ENCODE peak calls at places on chromosomes 12 and 14, in ten cellular contexts. One of them, this sample, is unnamed. For H3K36me3, the result is how much of the 10 kb centered on the place peaks cover.

GRCh38 chr14:29536886-29537511 is 390.6 kb downstream of the PRKD1 start:
- DNase-seq in colonic mucosa: no peak
- DNase-seq in CD8-positive, alpha-beta T cell: no peak
- DNase-seq in adrenal gland: no peak
- DNase-seq in bronchial epithelial cell: peak
- DNase-seq in body of pancreas: no peak
- DNase-seq in heart right ventricle: no peak
- DNase-seq in CD4-positive, CD25-positive, alpha-beta regulatory T cell: peak
- DNase-seq in sigmoid colon: no peak
- DNase-seq in brain microvascular endothelial cell: peak
- DNase-seq in this sample: no peak

GRCh38 chr12:90020436-90020835 is 311.8 kb upstream of the ATP2B1 start:
- DNase-seq in CD8-positive, alpha-beta T cell: no peak
- DNase-seq in bronchial epithelial cell: no peak
- DNase-seq in sigmoid colon: no peak
- DNase-seq in colonic mucosa: no peak
- DNase-seq in body of pancreas: no peak
- DNase-seq in adrenal gland: no peak
- DNase-seq in brain microvascular endothelial cell: no peak
- DNase-seq in heart right ventricle: no peak
- DNase-seq in CD4-positive, CD25-positive, alpha-beta regulatory T cell: no peak
- DNase-seq in this sample: no peak

GRCh38 chr12:16939871-16940306 is 333.9 kb upstream of the LMO3 start:
- DNase-seq in heart right ventricle: no peak
- DNase-seq in bronchial epithelial cell: peak
- DNase-seq in brain microvascular endothelial cell: peak
- DNase-seq in adrenal gland: no peak
- DNase-seq in colonic mucosa: peak
- DNase-seq in CD8-positive, alpha-beta T cell: no peak
- DNase-seq in sigmoid colon: no peak
- DNase-seq in body of pancreas: peak
- DNase-seq in CD4-positive, CD25-positive, alpha-beta regulatory T cell: peak
- DNase-seq in this sample: peak

GRCh38 chr14:24401810-24402702 is 3.3 kb downstream of the NYNRIN start:
- DNase-seq in adrenal gland: no peak
- DNase-seq in brain microvascular endothelial cell: no peak
- DNase-seq in CD8-positive, alpha-beta T cell: no peak
- DNase-seq in bronchial epithelial cell: no peak
- DNase-seq in sigmoid colon: peak
- DNase-seq in heart right ventricle: no peak
- DNase-seq in body of pancreas: no peak
- DNase-seq in colonic mucosa: no peak
- DNase-seq in CD4-positive, CD25-positive, alpha-beta regulatory T cell: no peak
- DNase-seq in this sample: no peak

GRCh38 chr14:99784508-99784907 is 8.7 kb upstream of the EML1 start:
- DNase-seq in heart right ventricle: no peak
- DNase-seq in colonic mucosa: no peak
- DNase-seq in brain microvascular endothelial cell: no peak
- DNase-seq in body of pancreas: no peak
- DNase-seq in CD8-positive, alpha-beta T cell: no peak
- DNase-seq in CD4-positive, CD25-positive, alpha-beta regulatory T cell: no peak
- DNase-seq in bronchial epithelial cell: no peak
- DNase-seq in sigmoid colon: no peak
- DNase-seq in adrenal gland: no peak
- DNase-seq in this sample: no peak

GRCh38 chr12:95877622-95878021 is 18.9 kb downstream of the SNRPF start:
- DNase-seq in sigmoid colon: no peak
- DNase-seq in bronchial epithelial cell: peak
- DNase-seq in adrenal gland: no peak
- DNase-seq in CD8-positive, alpha-beta T cell: no peak
- DNase-seq in body of pancreas: no peak
- DNase-seq in brain microvascular endothelial cell: no peak
- DNase-seq in heart right ventricle: no peak
- DNase-seq in CD4-positive, CD25-positive, alpha-beta regulatory T cell: no peak
- DNase-seq in colonic mucosa: no peak
- DNase-seq in this sample: no peak

GRCh38 chr12:101608301-101609133 is 13.7 kb downstream of the MYBPC1 start:
- DNase-seq in brain microvascular endothelial cell: no peak
- DNase-seq in sigmoid colon: no peak
- DNase-seq in CD8-positive, alpha-beta T cell: no peak
- DNase-seq in adrenal gland: no peak
- DNase-seq in colonic mucosa: peak
- DNase-seq in heart right ventricle: no peak
- DNase-seq in CD4-positive, CD25-positive, alpha-beta regulatory T cell: no peak
- DNase-seq in body of pancreas: peak
- DNase-seq in bronchial epithelial cell: peak
- DNase-seq in this sample: no peak

GRCh38 chr12:31944299-31944698 is 14.9 kb upstream of the RESF1 start:
- DNase-seq in heart right ventricle: no peak
- DNase-seq in bronchial epithelial cell: peak
- DNase-seq in colonic mucosa: no peak
- DNase-seq in body of pancreas: no peak
- DNase-seq in CD8-positive, alpha-beta T cell: no peak
- DNase-seq in brain microvascular endothelial cell: no peak
- DNase-seq in adrenal gland: no peak
- DNase-seq in CD4-positive, CD25-positive, alpha-beta regulatory T cell: no peak
- DNase-seq in sigmoid colon: no peak
- DNase-seq in this sample: no peak

GRCh38 chr12:13165578-13166120 is 30.9 kb upstream of the EMP1 start:
- DNase-seq in body of pancreas: peak
- DNase-seq in brain microvascular endothelial cell: peak
- DNase-seq in CD4-positive, CD25-positive, alpha-beta regulatory T cell: peak
- DNase-seq in colonic mucosa: peak
- DNase-seq in bronchial epithelial cell: peak
- DNase-seq in CD8-positive, alpha-beta T cell: peak
- DNase-seq in adrenal gland: peak
- DNase-seq in heart right ventricle: peak
- DNase-seq in sigmoid colon: peak
- DNase-seq in this sample: peak

GRCh38 chr14:56247495-56248087 is 129.4 kb downstream of the PELI2 start:
- DNase-seq in heart right ventricle: no peak
- DNase-seq in CD4-positive, CD25-positive, alpha-beta regulatory T cell: no peak
- DNase-seq in CD8-positive, alpha-beta T cell: no peak
- DNase-seq in body of pancreas: no peak
- DNase-seq in adrenal gland: no peak
- DNase-seq in colonic mucosa: no peak
- DNase-seq in sigmoid colon: no peak
- DNase-seq in brain microvascular endothelial cell: no peak
- DNase-seq in bronchial epithelial cell: peak
- DNase-seq in this sample: no peak

GRCh38 chr12:42716521-42716920 is 127.0 kb upstream of the PRICKLE1 start:
- DNase-seq in brain microvascular endothelial cell: peak
- DNase-seq in bronchial epithelial cell: no peak
- DNase-seq in sigmoid colon: no peak
- DNase-seq in CD8-positive, alpha-beta T cell: no peak
- DNase-seq in CD4-positive, CD25-positive, alpha-beta regulatory T cell: no peak
- DNase-seq in body of pancreas: no peak
- DNase-seq in adrenal gland: peak
- DNase-seq in heart right ventricle: no peak
- DNase-seq in colonic mucosa: no peak
- DNase-seq in this sample: no peak

GRCh38 chr14:82070040-82070439 is 536.4 kb upstream of the SEL1L start:
- DNase-seq in adrenal gland: no peak
- DNase-seq in body of pancreas: no peak
- DNase-seq in brain microvascular endothelial cell: no peak
- DNase-seq in colonic mucosa: no peak
- DNase-seq in sigmoid colon: no peak
- DNase-seq in bronchial epithelial cell: no peak
- DNase-seq in CD8-positive, alpha-beta T cell: no peak
- DNase-seq in CD4-positive, CD25-positive, alpha-beta regulatory T cell: no peak
- DNase-seq in heart right ventricle: no peak
- DNase-seq in this sample: no peak

GRCh38 chr12:78684419-78684818 is 180.2 kb upstream of the SYT1 start:
- DNase-seq in colonic mucosa: no peak
- DNase-seq in brain microvascular endothelial cell: no peak
- DNase-seq in bronchial epithelial cell: no peak
- DNase-seq in CD4-positive, CD25-positive, alpha-beta regulatory T cell: no peak
- DNase-seq in sigmoid colon: no peak
- DNase-seq in heart right ventricle: no peak
- DNase-seq in body of pancreas: no peak
- DNase-seq in CD8-positive, alpha-beta T cell: no peak
- DNase-seq in adrenal gland: no peak
- DNase-seq in this sample: no peak

GRCh38 chr14:81400202-81400678 is at the start of gene STON2:
- DNase-seq in colonic mucosa: peak
- DNase-seq in adrenal gland: peak
- DNase-seq in body of pancreas: peak
- DNase-seq in sigmoid colon: no peak
- DNase-seq in heart right ventricle: no peak
- DNase-seq in CD4-positive, CD25-positive, alpha-beta regulatory T cell: no peak
- DNase-seq in CD8-positive, alpha-beta T cell: no peak
- DNase-seq in brain microvascular endothelial cell: peak
- DNase-seq in bronchial epithelial cell: peak
- DNase-seq in this sample: peak

DNA sequence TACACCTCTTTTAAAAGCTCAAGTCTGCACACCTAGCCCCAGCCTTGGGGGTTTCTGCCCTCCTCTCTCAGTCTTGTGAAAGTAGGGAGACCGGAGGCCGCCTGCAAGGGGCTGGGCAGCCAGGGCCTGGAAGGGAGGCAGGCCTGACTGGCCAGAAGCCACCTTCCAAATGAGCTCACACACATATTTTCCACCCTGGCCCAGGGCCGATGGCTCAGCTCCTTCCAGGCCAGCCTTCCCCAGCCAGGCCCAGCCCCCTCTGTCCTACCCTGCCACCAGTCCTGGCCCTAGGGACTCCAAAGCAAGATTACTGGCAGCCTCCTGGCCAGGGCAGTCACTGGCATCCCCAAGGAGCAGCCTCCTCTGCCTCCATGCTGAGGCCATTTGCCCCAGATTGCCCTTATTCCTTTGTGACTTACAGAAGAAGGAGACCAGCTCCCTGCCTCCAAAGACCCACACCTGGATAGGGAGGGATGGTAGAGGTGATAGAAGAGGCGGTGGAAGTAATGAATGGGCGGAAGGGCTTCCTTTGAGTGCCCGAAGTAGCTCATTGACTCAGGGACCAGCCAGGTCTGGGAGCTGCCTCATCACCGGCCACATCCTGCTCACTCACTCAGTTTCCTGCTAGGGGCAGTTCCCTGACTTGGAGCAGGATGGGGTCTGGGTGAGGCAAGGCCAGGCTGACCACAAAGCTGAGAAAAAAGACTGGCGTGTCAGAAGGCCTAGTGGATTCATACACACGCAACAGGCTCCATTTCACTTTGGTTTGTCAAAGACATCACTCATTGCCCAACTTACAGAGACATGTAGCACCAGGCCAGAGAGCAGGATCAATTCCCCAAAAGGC is 14.8 kb downstream of the MMP14 start:
- DNase-seq in body of pancreas: peak
- DNase-seq in CD4-positive, CD25-positive, alpha-beta regulatory T cell: peak
- DNase-seq in bronchial epithelial cell: peak
- DNase-seq in heart right ventricle: peak
- DNase-seq in CD8-positive, alpha-beta T cell: no peak
- DNase-seq in sigmoid colon: peak
- DNase-seq in adrenal gland: peak
- DNase-seq in brain microvascular endothelial cell: peak
- DNase-seq in colonic mucosa: peak
- DNase-seq in this sample: peak
- H3K4me3 ChIP-seq in body of pancreas: no peak
- H3K4me3 ChIP-seq in CD4-positive, CD25-positive, alpha-beta regulatory T cell: no peak
- H3K4me3 ChIP-seq in bronchial epithelial cell: no peak
- H3K4me3 ChIP-seq in heart right ventricle: no peak
- H3K4me3 ChIP-seq in CD8-positive, alpha-beta T cell: no peak
- H3K4me3 ChIP-seq in sigmoid colon: no peak
- H3K4me3 ChIP-seq in adrenal gland: no peak
- H3K4me3 ChIP-seq in brain microvascular endothelial cell: peak
- H3K4me3 ChIP-seq in colonic mucosa: no peak
- H3K4me3 ChIP-seq in this sample: no peak

GRCh38 chr12:109510196-109510595 is 32.8 kb downstream of the UBE3B start:
- DNase-seq in bronchial epithelial cell: no peak
- DNase-seq in adrenal gland: peak
- DNase-seq in sigmoid colon: no peak
- DNase-seq in colonic mucosa: no peak
- DNase-seq in body of pancreas: no peak
- DNase-seq in CD4-positive, CD25-positive, alpha-beta regulatory T cell: no peak
- DNase-seq in heart right ventricle: peak
- DNase-seq in brain microvascular endothelial cell: no peak
- DNase-seq in CD8-positive, alpha-beta T cell: no peak
- DNase-seq in this sample: no peak
- H3K36me3 ChIP-seq in bronchial epithelial cell: under half
- H3K36me3 ChIP-seq in adrenal gland: under half
- H3K36me3 ChIP-seq in sigmoid colon: half or more
- H3K36me3 ChIP-seq in colonic mucosa: under half
- H3K36me3 ChIP-seq in body of pancreas: under half
- H3K36me3 ChIP-seq in CD4-positive, CD25-positive, alpha-beta regulatory T cell: half or more
- H3K36me3 ChIP-seq in heart right ventricle: half or more
- H3K36me3 ChIP-seq in brain microvascular endothelial cell: under half
- H3K36me3 ChIP-seq in CD8-positive, alpha-beta T cell: half or more
- H3K36me3 ChIP-seq in this sample: under half

DNA sequence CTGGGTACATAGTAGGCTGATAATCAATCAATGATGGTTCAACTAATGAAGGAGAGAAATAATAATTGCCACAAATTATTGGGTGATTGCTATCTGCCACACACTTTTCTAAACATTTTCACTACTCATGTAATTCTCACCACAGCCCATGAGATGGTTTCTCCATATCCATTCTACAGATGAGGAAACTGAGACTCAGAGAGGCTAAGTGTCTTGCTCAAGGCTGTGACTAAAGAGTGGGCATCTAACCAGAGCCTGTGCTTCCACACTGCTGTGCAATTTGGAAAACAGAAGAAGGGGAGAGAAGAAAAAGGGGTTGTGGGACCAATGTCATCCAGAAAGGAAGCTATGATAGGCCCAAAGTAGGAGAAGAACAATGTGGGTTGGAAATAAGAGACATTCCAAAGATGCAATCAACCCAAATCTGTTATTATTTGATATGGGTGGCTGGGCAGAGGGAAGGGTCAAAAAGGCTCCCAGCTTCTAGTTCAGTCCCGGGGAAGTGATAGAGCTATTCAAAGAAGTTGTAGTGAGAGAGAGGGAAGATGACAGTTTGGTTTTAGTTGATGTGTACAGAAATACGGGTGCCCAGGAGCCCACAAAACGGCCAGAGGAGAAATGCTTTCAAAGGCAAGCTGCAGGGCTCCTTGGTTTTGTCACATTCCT is 483 bp upstream of the NR1H4 start:
- DNase-seq in body of pancreas: no peak
- DNase-seq in sigmoid colon: no peak
- DNase-seq in bronchial epithelial cell: no peak
- DNase-seq in heart right ventricle: no peak
- DNase-seq in colonic mucosa: no peak
- DNase-seq in CD8-positive, alpha-beta T cell: no peak
- DNase-seq in adrenal gland: no peak
- DNase-seq in brain microvascular endothelial cell: no peak
- DNase-seq in CD4-positive, CD25-positive, alpha-beta regulatory T cell: no peak
- DNase-seq in this sample: no peak
- H3K4me3 ChIP-seq in body of pancreas: no peak
- H3K4me3 ChIP-seq in sigmoid colon: no peak
- H3K4me3 ChIP-seq in bronchial epithelial cell: no peak
- H3K4me3 ChIP-seq in heart right ventricle: no peak
- H3K4me3 ChIP-seq in colonic mucosa: no peak
- H3K4me3 ChIP-seq in CD8-positive, alpha-beta T cell: no peak
- H3K4me3 ChIP-seq in adrenal gland: peak
- H3K4me3 ChIP-seq in brain microvascular endothelial cell: no peak
- H3K4me3 ChIP-seq in CD4-positive, CD25-positive, alpha-beta regulatory T cell: no peak
- H3K4me3 ChIP-seq in this sample: no peak

DNA sequence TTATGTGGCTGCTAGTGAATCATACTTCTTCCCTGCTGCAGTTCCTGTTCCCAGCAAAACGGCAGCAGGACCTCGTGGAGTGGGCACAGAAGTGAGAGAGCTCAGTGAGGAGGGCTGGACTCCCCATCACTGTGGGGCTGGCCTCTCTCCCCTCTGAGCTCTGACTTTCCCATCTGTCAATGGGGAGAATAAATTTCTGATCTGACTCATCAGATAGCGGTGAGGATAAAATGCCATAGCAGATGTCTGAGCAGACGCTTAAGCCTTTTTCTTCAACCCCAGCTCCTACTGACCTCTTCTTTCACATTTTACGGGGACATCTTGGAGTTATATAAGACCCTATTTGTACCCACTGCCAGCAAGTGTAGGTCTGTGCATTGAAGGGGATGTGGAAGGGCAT is 116.6 kb downstream of the CRACR2A start:
- DNase-seq in heart right ventricle: no peak
- DNase-seq in colonic mucosa: no peak
- DNase-seq in CD8-positive, alpha-beta T cell: no peak
- DNase-seq in brain microvascular endothelial cell: no peak
- DNase-seq in sigmoid colon: no peak
- DNase-seq in body of pancreas: no peak
- DNase-seq in CD4-positive, CD25-positive, alpha-beta regulatory T cell: no peak
- DNase-seq in bronchial epithelial cell: no peak
- DNase-seq in adrenal gland: no peak
- DNase-seq in this sample: no peak
- H3K36me3 ChIP-seq in heart right ventricle: under half
- H3K36me3 ChIP-seq in colonic mucosa: under half
- H3K36me3 ChIP-seq in CD8-positive, alpha-beta T cell: under half
- H3K36me3 ChIP-seq in brain microvascular endothelial cell: under half
- H3K36me3 ChIP-seq in sigmoid colon: under half
- H3K36me3 ChIP-seq in body of pancreas: under half
- H3K36me3 ChIP-seq in CD4-positive, CD25-positive, alpha-beta regulatory T cell: under half
- H3K36me3 ChIP-seq in bronchial epithelial cell: under half
- H3K36me3 ChIP-seq in adrenal gland: under half
- H3K36me3 ChIP-seq in this sample: under half

This sample was measured in MG63.